ENCODE peak calls at places on chromosomes 7 and 10, in five cellular contexts. One of them, this sample, is unnamed.

GRCh38 chr10:68074404-68074774 is 694 bp downstream of the HERC4 start:
- DNase-seq in COR-L47: no peak
- DNase-seq in adipocyte: no peak
- DNase-seq in NCI-H510A treated with DMSO at 0.1 percent for 48 hours: peak; percentile 50
- DNase-seq in stimulated activated CD4-positive, alpha-beta T cell treated with anti-CD3 and anti-CD28 coated beads, TNF-alpha, amount 100 ng/mL, for 4 hours: no peak
- DNase-seq in this sample: peak; percentile 14

GRCh38 chr7:159056722-159057121 is 87.9 kb downstream of the VIPR2 start:
- DNase-seq in COR-L47: no peak
- DNase-seq in adipocyte: no peak
- DNase-seq in NCI-H510A treated with DMSO at 0.1 percent for 48 hours: no peak
- DNase-seq in stimulated activated CD4-positive, alpha-beta T cell treated with anti-CD3 and anti-CD28 coated beads, TNF-alpha, amount 100 ng/mL, for 4 hours: no peak
- DNase-seq in this sample: no peak

GRCh38 chr7:134546903-134547737 is 1.8 kb upstream of the AKR1B15 start:
- DNase-seq in COR-L47: peak; percentile 20
- DNase-seq in adipocyte: no peak
- DNase-seq in NCI-H510A treated with DMSO at 0.1 percent for 48 hours: peak; percentile 61
- DNase-seq in stimulated activated CD4-positive, alpha-beta T cell treated with anti-CD3 and anti-CD28 coated beads, TNF-alpha, amount 100 ng/mL, for 4 hours: peak; percentile 47
- DNase-seq in this sample: peak; percentile 37

GRCh38 chr10:124742418-124743187 is 1.6 kb downstream of the FAM53B start:
- DNase-seq in COR-L47: no peak
- DNase-seq in adipocyte: peak; percentile 56
- DNase-seq in NCI-H510A treated with DMSO at 0.1 percent for 48 hours: peak; percentile 52
- DNase-seq in stimulated activated CD4-positive, alpha-beta T cell treated with anti-CD3 and anti-CD28 coated beads, TNF-alpha, amount 100 ng/mL, for 4 hours: no peak
- DNase-seq in this sample: peak; percentile 11

GRCh38 chr7:4631664-4632171 is 50.4 kb upstream of the FOXK1 start:
- DNase-seq in COR-L47: peak; percentile 76
- DNase-seq in adipocyte: peak; percentile 98
- DNase-seq in NCI-H510A treated with DMSO at 0.1 percent for 48 hours: peak; percentile 81
- DNase-seq in stimulated activated CD4-positive, alpha-beta T cell treated with anti-CD3 and anti-CD28 coated beads, TNF-alpha, amount 100 ng/mL, for 4 hours: no peak
- DNase-seq in this sample: peak; percentile 82

GRCh38 chr10:30437039-30437781 is 3.2 kb downstream of the MAP3K8 start:
- DNase-seq in COR-L47: no peak
- DNase-seq in adipocyte: peak; percentile 67
- DNase-seq in NCI-H510A treated with DMSO at 0.1 percent for 48 hours: no peak
- DNase-seq in stimulated activated CD4-positive, alpha-beta T cell treated with anti-CD3 and anti-CD28 coated beads, TNF-alpha, amount 100 ng/mL, for 4 hours: no peak
- DNase-seq in this sample: no peak

GRCh38 chr10:99850041-99850766 is 67.8 kb downstream of the ABCC2 start:
- DNase-seq in COR-L47: peak; percentile 2
- DNase-seq in adipocyte: no peak
- DNase-seq in NCI-H510A treated with DMSO at 0.1 percent for 48 hours: no peak
- DNase-seq in stimulated activated CD4-positive, alpha-beta T cell treated with anti-CD3 and anti-CD28 coated beads, TNF-alpha, amount 100 ng/mL, for 4 hours: no peak
- DNase-seq in this sample: no peak

GRCh38 chr7:93551063-93551895 is 23.2 kb downstream of the CALCR start:
- DNase-seq in COR-L47: peak; percentile 30
- DNase-seq in adipocyte: peak; percentile 84
- DNase-seq in NCI-H510A treated with DMSO at 0.1 percent for 48 hours: no peak
- DNase-seq in stimulated activated CD4-positive, alpha-beta T cell treated with anti-CD3 and anti-CD28 coated beads, TNF-alpha, amount 100 ng/mL, for 4 hours: no peak
- DNase-seq in this sample: peak; percentile 21

GRCh38 chr7:1270181-1270580 is 37.5 kb downstream of the UNCX start:
- DNase-seq in COR-L47: no peak
- DNase-seq in adipocyte: no peak
- DNase-seq in NCI-H510A treated with DMSO at 0.1 percent for 48 hours: no peak
- DNase-seq in stimulated activated CD4-positive, alpha-beta T cell treated with anti-CD3 and anti-CD28 coated beads, TNF-alpha, amount 100 ng/mL, for 4 hours: no peak
- DNase-seq in this sample: no peak

GRCh38 chr10:14296081-14296709 is 34.5 kb downstream of the FRMD4A start:
- DNase-seq in COR-L47: no peak
- DNase-seq in adipocyte: no peak
- DNase-seq in NCI-H510A treated with DMSO at 0.1 percent for 48 hours: no peak
- DNase-seq in stimulated activated CD4-positive, alpha-beta T cell treated with anti-CD3 and anti-CD28 coated beads, TNF-alpha, amount 100 ng/mL, for 4 hours: no peak
- DNase-seq in this sample: no peak

GRCh38 chr10:34565934-34566333 is 249.2 kb downstream of the PARD3 start:
- DNase-seq in COR-L47: no peak
- DNase-seq in adipocyte: peak; percentile 56
- DNase-seq in NCI-H510A treated with DMSO at 0.1 percent for 48 hours: no peak
- DNase-seq in stimulated activated CD4-positive, alpha-beta T cell treated with anti-CD3 and anti-CD28 coated beads, TNF-alpha, amount 100 ng/mL, for 4 hours: no peak
- DNase-seq in this sample: no peak

GRCh38 chr10:63700209-63700934 is 179.2 kb downstream of the REEP3 start:
- DNase-seq in COR-L47: peak; percentile 47
- DNase-seq in adipocyte: peak; percentile 96
- DNase-seq in NCI-H510A treated with DMSO at 0.1 percent for 48 hours: no peak
- DNase-seq in stimulated activated CD4-positive, alpha-beta T cell treated with anti-CD3 and anti-CD28 coated beads, TNF-alpha, amount 100 ng/mL, for 4 hours: no peak
- DNase-seq in this sample: no peak

GRCh38 chr10:29470355-29470705 is 164.4 kb downstream of the SVIL start:
- DNase-seq in COR-L47: no peak
- DNase-seq in adipocyte: peak; percentile 16
- DNase-seq in NCI-H510A treated with DMSO at 0.1 percent for 48 hours: no peak
- DNase-seq in stimulated activated CD4-positive, alpha-beta T cell treated with anti-CD3 and anti-CD28 coated beads, TNF-alpha, amount 100 ng/mL, for 4 hours: no peak
- DNase-seq in this sample: no peak

GRCh38 chr7:117279931-117280525 is 42.8 kb downstream of the WNT2 start:
- DNase-seq in COR-L47: no peak
- DNase-seq in adipocyte: peak; percentile 20
- DNase-seq in NCI-H510A treated with DMSO at 0.1 percent for 48 hours: no peak
- DNase-seq in stimulated activated CD4-positive, alpha-beta T cell treated with anti-CD3 and anti-CD28 coated beads, TNF-alpha, amount 100 ng/mL, for 4 hours: no peak
- DNase-seq in this sample: no peak

GRCh38 chr7:144842377-144842851 is 6.6 kb upstream of the TPK1 start:
- DNase-seq in COR-L47: no peak
- DNase-seq in adipocyte: no peak
- DNase-seq in NCI-H510A treated with DMSO at 0.1 percent for 48 hours: no peak
- DNase-seq in stimulated activated CD4-positive, alpha-beta T cell treated with anti-CD3 and anti-CD28 coated beads, TNF-alpha, amount 100 ng/mL, for 4 hours: no peak
- DNase-seq in this sample: no peak

GRCh38 chr7:80387634-80388033 is 124.2 kb downstream of the GNAT3 start:
- DNase-seq in COR-L47: no peak
- DNase-seq in adipocyte: peak; percentile 84
- DNase-seq in NCI-H510A treated with DMSO at 0.1 percent for 48 hours: no peak
- DNase-seq in stimulated activated CD4-positive, alpha-beta T cell treated with anti-CD3 and anti-CD28 coated beads, TNF-alpha, amount 100 ng/mL, for 4 hours: no peak
- DNase-seq in this sample: no peak

GRCh38 chr10:3131098-3131497 is 41.5 kb downstream of the PITRM1 start:
- DNase-seq in COR-L47: no peak
- DNase-seq in adipocyte: no peak
- DNase-seq in NCI-H510A treated with DMSO at 0.1 percent for 48 hours: peak; percentile 8
- DNase-seq in stimulated activated CD4-positive, alpha-beta T cell treated with anti-CD3 and anti-CD28 coated beads, TNF-alpha, amount 100 ng/mL, for 4 hours: no peak
- DNase-seq in this sample: no peak

GRCh38 chr10:84329094-84329611 is 764 bp downstream of the CCSER2 start:
- DNase-seq in COR-L47: peak; percentile 5
- DNase-seq in adipocyte: peak; percentile 71
- DNase-seq in NCI-H510A treated with DMSO at 0.1 percent for 48 hours: peak; percentile 52
- DNase-seq in stimulated activated CD4-positive, alpha-beta T cell treated with anti-CD3 and anti-CD28 coated beads, TNF-alpha, amount 100 ng/mL, for 4 hours: no peak
- DNase-seq in this sample: peak; percentile 30

GRCh38 chr7:23915196-23915595 is 205.2 kb downstream of the STK31 start:
- DNase-seq in COR-L47: no peak
- DNase-seq in adipocyte: no peak
- DNase-seq in NCI-H510A treated with DMSO at 0.1 percent for 48 hours: no peak
- DNase-seq in stimulated activated CD4-positive, alpha-beta T cell treated with anti-CD3 and anti-CD28 coated beads, TNF-alpha, amount 100 ng/mL, for 4 hours: no peak
- DNase-seq in this sample: no peak

GRCh38 chr7:74429153-74429747 is 24.5 kb upstream of the GTF2IRD1 start:
- DNase-seq in COR-L47: no peak
- DNase-seq in adipocyte: peak; percentile 78
- DNase-seq in NCI-H510A treated with DMSO at 0.1 percent for 48 hours: peak; percentile 22
- DNase-seq in stimulated activated CD4-positive, alpha-beta T cell treated with anti-CD3 and anti-CD28 coated beads, TNF-alpha, amount 100 ng/mL, for 4 hours: no peak
- DNase-seq in this sample: no peak

GRCh38 chr7:111438369-111439289 is 123.7 kb downstream of the IMMP2L start:
- DNase-seq in COR-L47: no peak
- DNase-seq in adipocyte: peak; percentile 82
- DNase-seq in NCI-H510A treated with DMSO at 0.1 percent for 48 hours: no peak
- DNase-seq in stimulated activated CD4-positive, alpha-beta T cell treated with anti-CD3 and anti-CD28 coated beads, TNF-alpha, amount 100 ng/mL, for 4 hours: no peak
- DNase-seq in this sample: no peak

GRCh38 chr7:4738711-4739527 is 36.5 kb upstream of the AP5Z1 start:
- DNase-seq in COR-L47: no peak
- DNase-seq in adipocyte: peak; percentile 75
- DNase-seq in NCI-H510A treated with DMSO at 0.1 percent for 48 hours: peak; percentile 76
- DNase-seq in stimulated activated CD4-positive, alpha-beta T cell treated with anti-CD3 and anti-CD28 coated beads, TNF-alpha, amount 100 ng/mL, for 4 hours: no peak
- DNase-seq in this sample: no peak

GRCh38 chr7:8627322-8627721 is 193.9 kb downstream of the NXPH1 start:
- DNase-seq in COR-L47: peak; percentile 30
- DNase-seq in adipocyte: no peak
- DNase-seq in NCI-H510A treated with DMSO at 0.1 percent for 48 hours: no peak
- DNase-seq in stimulated activated CD4-positive, alpha-beta T cell treated with anti-CD3 and anti-CD28 coated beads, TNF-alpha, amount 100 ng/mL, for 4 hours: no peak
- DNase-seq in this sample: peak; percentile 47

GRCh38 chr10:71571460-71572175 is 148.0 kb downstream of the C10orf105 start:
- DNase-seq in COR-L47: no peak
- DNase-seq in adipocyte: no peak
- DNase-seq in NCI-H510A treated with DMSO at 0.1 percent for 48 hours: no peak
- DNase-seq in stimulated activated CD4-positive, alpha-beta T cell treated with anti-CD3 and anti-CD28 coated beads, TNF-alpha, amount 100 ng/mL, for 4 hours: no peak
- DNase-seq in this sample: no peak

GRCh38 chr7:28953628-28954027 is 4.5 kb downstream of the TRIL start:
- DNase-seq in COR-L47: no peak
- DNase-seq in adipocyte: peak; percentile 27
- DNase-seq in NCI-H510A treated with DMSO at 0.1 percent for 48 hours: no peak
- DNase-seq in stimulated activated CD4-positive, alpha-beta T cell treated with anti-CD3 and anti-CD28 coated beads, TNF-alpha, amount 100 ng/mL, for 4 hours: no peak
- DNase-seq in this sample: no peak

GRCh38 chr7:20193242-20193777 is 23.9 kb downstream of the MACC1 start:
- DNase-seq in COR-L47: no peak
- DNase-seq in adipocyte: no peak
- DNase-seq in NCI-H510A treated with DMSO at 0.1 percent for 48 hours: no peak
- DNase-seq in stimulated activated CD4-positive, alpha-beta T cell treated with anti-CD3 and anti-CD28 coated beads, TNF-alpha, amount 100 ng/mL, for 4 hours: no peak
- DNase-seq in this sample: no peak

GRCh38 chr7:40330408-40330807 is 195.6 kb downstream of the SUGCT start:
- DNase-seq in COR-L47: no peak
- DNase-seq in adipocyte: no peak
- DNase-seq in NCI-H510A treated with DMSO at 0.1 percent for 48 hours: no peak
- DNase-seq in stimulated activated CD4-positive, alpha-beta T cell treated with anti-CD3 and anti-CD28 coated beads, TNF-alpha, amount 100 ng/mL, for 4 hours: no peak
- DNase-seq in this sample: no peak

GRCh38 chr7:55387062-55387965 is 22.2 kb downstream of the LANCL2 start:
- DNase-seq in COR-L47: no peak
- DNase-seq in adipocyte: no peak
- DNase-seq in NCI-H510A treated with DMSO at 0.1 percent for 48 hours: peak; percentile 17
- DNase-seq in stimulated activated CD4-positive, alpha-beta T cell treated with anti-CD3 and anti-CD28 coated beads, TNF-alpha, amount 100 ng/mL, for 4 hours: no peak
- DNase-seq in this sample: no peak

GRCh38 chr7:44796034-44796503 is 412 bp upstream of the PPIA start:
- DNase-seq in COR-L47: peak; percentile 70
- DNase-seq in adipocyte: peak; percentile 75
- DNase-seq in NCI-H510A treated with DMSO at 0.1 percent for 48 hours: peak; percentile 65
- DNase-seq in stimulated activated CD4-positive, alpha-beta T cell treated with anti-CD3 and anti-CD28 coated beads, TNF-alpha, amount 100 ng/mL, for 4 hours: no peak
- DNase-seq in this sample: peak; percentile 65

GRCh38 chr7:87506243-87507180 is 31.0 kb upstream of the ABCB4 start:
- DNase-seq in COR-L47: peak; percentile 23
- DNase-seq in adipocyte: peak; percentile 63
- DNase-seq in NCI-H510A treated with DMSO at 0.1 percent for 48 hours: peak; percentile 4
- DNase-seq in stimulated activated CD4-positive, alpha-beta T cell treated with anti-CD3 and anti-CD28 coated beads, TNF-alpha, amount 100 ng/mL, for 4 hours: no peak
- DNase-seq in this sample: no peak

GRCh38 chr7:100190059-100190711 is 12.5 kb downstream of the STAG3 start:
- DNase-seq in COR-L47: peak; percentile 5
- DNase-seq in adipocyte: peak; percentile 65
- DNase-seq in NCI-H510A treated with DMSO at 0.1 percent for 48 hours: no peak
- DNase-seq in stimulated activated CD4-positive, alpha-beta T cell treated with anti-CD3 and anti-CD28 coated beads, TNF-alpha, amount 100 ng/mL, for 4 hours: no peak
- DNase-seq in this sample: no peak

GRCh38 chr10:114932945-114933344 is 5.0 kb upstream of the TRUB1 start:
- DNase-seq in COR-L47: no peak
- DNase-seq in adipocyte: peak; percentile 61
- DNase-seq in NCI-H510A treated with DMSO at 0.1 percent for 48 hours: no peak
- DNase-seq in stimulated activated CD4-positive, alpha-beta T cell treated with anti-CD3 and anti-CD28 coated beads, TNF-alpha, amount 100 ng/mL, for 4 hours: no peak
- DNase-seq in this sample: no peak

GRCh38 chr10:290026-290725 is 154.9 kb downstream of the ZMYND11 start:
- DNase-seq in COR-L47: no peak
- DNase-seq in adipocyte: no peak
- DNase-seq in NCI-H510A treated with DMSO at 0.1 percent for 48 hours: no peak
- DNase-seq in stimulated activated CD4-positive, alpha-beta T cell treated with anti-CD3 and anti-CD28 coated beads, TNF-alpha, amount 100 ng/mL, for 4 hours: no peak
- DNase-seq in this sample: no peak

GRCh38 chr10:86371116-86371515 is 4.5 kb upstream of the GRID1 start:
- DNase-seq in COR-L47: no peak
- DNase-seq in adipocyte: no peak
- DNase-seq in NCI-H510A treated with DMSO at 0.1 percent for 48 hours: no peak
- DNase-seq in stimulated activated CD4-positive, alpha-beta T cell treated with anti-CD3 and anti-CD28 coated beads, TNF-alpha, amount 100 ng/mL, for 4 hours: no peak
- DNase-seq in this sample: no peak

GRCh38 chr7:155643804-155644177 is 670 bp upstream of the RBM33 start:
- DNase-seq in COR-L47: no peak
- DNase-seq in adipocyte: no peak
- DNase-seq in NCI-H510A treated with DMSO at 0.1 percent for 48 hours: no peak
- DNase-seq in stimulated activated CD4-positive, alpha-beta T cell treated with anti-CD3 and anti-CD28 coated beads, TNF-alpha, amount 100 ng/mL, for 4 hours: peak; percentile 5
- DNase-seq in this sample: no peak

GRCh38 chr7:98199131-98199530 is 12.1 kb upstream of the BHLHA15 start:
- DNase-seq in COR-L47: no peak
- DNase-seq in adipocyte: no peak
- DNase-seq in NCI-H510A treated with DMSO at 0.1 percent for 48 hours: no peak
- DNase-seq in stimulated activated CD4-positive, alpha-beta T cell treated with anti-CD3 and anti-CD28 coated beads, TNF-alpha, amount 100 ng/mL, for 4 hours: no peak
- DNase-seq in this sample: no peak